ENCODE peak calls at places on chromosome 15, in four cellular contexts. X is GM12878, I is HepG2, M is K562. Y is an unnamed sample.
A peak's percentile ranks its signal among the peaks of the same experiment; 100 is the strongest.

GRCh38 chr15:100812802-100813201 is 66.8 kb upstream of the ALDH1A3 start:
- DNase-seq in M (no peak), X (no peak), I (no peak), Y (no peak)

GRCh38 chr15:69631978-69632377 is 179.4 kb downstream of the RPLP1 start:
- DNase-seq in M (no peak), X (no peak), I (no peak), Y (no peak)

GRCh38 chr15:66323312-66323928 is 30.1 kb downstream of the DIS3L start:
- DNase-seq in I (no peak), M (peak; percentile 77), X (no peak), Y (no peak)

GRCh38 chr15:50150851-50151250 is 31.1 kb upstream of the SLC27A2 start:
- DNase-seq in I (no peak), M (no peak), X (no peak), Y (no peak)

GRCh38 chr15:28983432-28984311 is 97.9 kb downstream of the APBA2 start:
- DNase-seq in I (no peak), X (no peak), M (peak; percentile 70), Y (peak; percentile 52)

GRCh38 chr15:94582368-94582767 is 351.0 kb downstream of the MCTP2 start:
- DNase-seq in X (peak; percentile 9), I (peak; percentile 7), M (peak; percentile 26), Y (peak; percentile 54)

GRCh38 chr15:85314139-85314538 is 66.3 kb upstream of the AKAP13 start:
- DNase-seq in I (no peak), M (no peak), X (no peak), Y (no peak)

GRCh38 chr15:89686522-89686921 is 4.0 kb downstream of the PEX11A start:
- DNase-seq in M (no peak), X (no peak), I (no peak), Y (no peak)

GRCh38 chr15:56241374-56242085 is 2.1 kb downstream of the RFX7 start:
- DNase-seq in I (no peak), X (no peak), M (no peak), Y (no peak)

GRCh38 chr15:98734472-98735284 is 86.3 kb downstream of the IGF1R start:
- DNase-seq in X (no peak), I (peak; percentile 88), M (no peak), Y (no peak)

GRCh38 chr15:42411884-42412283 is 52.6 kb downstream of the CAPN3 start:
- DNase-seq in M (no peak), X (no peak), I (no peak), Y (no peak)

GRCh38 chr15:40379853-40380252 is 2.7 kb upstream of the KNSTRN start:
- DNase-seq in M (peak; percentile 29), X (no peak), I (peak; percentile 41), Y (no peak)

GRCh38 chr15:96170616-96171270 is 159.8 kb upstream of the NR2F2 start:
- DNase-seq in M (no peak), I (peak; percentile 9), X (no peak), Y (no peak)

GRCh38 chr15:60585743-60586708 is 107.1 kb upstream of the ICE2 start:
- DNase-seq in X (no peak), M (peak; percentile 72), I (peak; percentile 68), Y (peak; percentile 42)

GRCh38 chr15:59256538-59256937 is 49.9 kb downstream of the LDHAL6B start:
- DNase-seq in M (no peak), X (no peak), I (no peak), Y (no peak)

GRCh38 chr15:26771168-26771916 is 1.5 kb downstream of the GABRB3 start:
- DNase-seq in M (no peak), X (no peak), I (peak; percentile 2), Y (peak; percentile 91)

GRCh38 chr15:66405605-66406004 is 18.9 kb downstream of the MAP2K1 start:
- DNase-seq in M (no peak), X (no peak), I (no peak), Y (no peak)

GRCh38 chr15:47987908-47988532 is 132.8 kb upstream of the SLC24A5 start:
- DNase-seq in X (peak; percentile 38), I (peak; percentile 35), M (no peak), Y (no peak)

GRCh38 chr15:81184188-81184587 is 12.5 kb upstream of the IL16 start:
- DNase-seq in I (no peak), X (no peak), M (no peak), Y (no peak)

GRCh38 chr15:100863406-100864198 is 16.0 kb upstream of the ALDH1A3 start:
- DNase-seq in X (no peak), I (no peak), M (no peak), Y (no peak)

GRCh38 chr15:58440181-58440910 is 8.6 kb downstream of the LIPC start:
- DNase-seq in I (peak; percentile 71), M (no peak), X (no peak), Y (no peak)

GRCh38 chr15:99105516-99106341 is 849 bp downstream of the SYNM start:
- DNase-seq in X (no peak), I (no peak), M (no peak), Y (peak; percentile 77)

GRCh38 chr15:88498991-88499390 is 31.5 kb downstream of the MRPS11 start:
- DNase-seq in I (no peak), M (no peak), X (no peak), Y (no peak)

GRCh38 chr15:92614791-92615785 is 40.5 kb downstream of the FAM174B start:
- DNase-seq in I (no peak), M (no peak), X (no peak), Y (no peak)

GRCh38 chr15:90351479-90352108 is 490 bp upstream of the ZNF774 start:
- DNase-seq in I (no peak), X (no peak), M (no peak), Y (peak; percentile 60)

GRCh38 chr15:40038654-40039543 is at the start of gene SRP14:
- DNase-seq in I (peak; percentile 91), M (peak; percentile 95), X (peak; percentile 75), Y (peak; percentile 95)

GRCh38 chr15:74584779-74585178 is 30.9 kb upstream of the CLK3 start:
- DNase-seq in X (no peak), M (peak; percentile 73), I (no peak), Y (no peak)

GRCh38 chr15:76185716-76186115 is 125.6 kb downstream of the ETFA start:
- DNase-seq in I (peak; percentile 72), X (no peak), M (peak; percentile 76), Y (peak; percentile 55)

GRCh38 chr15:89513284-89513683 is 16.9 kb upstream of the RHCG start:
- DNase-seq in M (no peak), I (no peak), X (no peak), Y (no peak)

GRCh38 chr15:97748576-97748975 is 211.9 kb upstream of the ARRDC4 start:
- DNase-seq in I (no peak), M (no peak), X (no peak), Y (no peak)

GRCh38 chr15:44598892-44599291 is 61.9 kb downstream of the EIF3J start:
- DNase-seq in I (no peak), X (no peak), M (peak; percentile 19), Y (no peak)

GRCh38 chr15:41878355-41878699 is 15.5 kb downstream of the SPTBN5 start:
- DNase-seq in X (no peak), M (no peak), I (no peak), Y (no peak)

DNA sequence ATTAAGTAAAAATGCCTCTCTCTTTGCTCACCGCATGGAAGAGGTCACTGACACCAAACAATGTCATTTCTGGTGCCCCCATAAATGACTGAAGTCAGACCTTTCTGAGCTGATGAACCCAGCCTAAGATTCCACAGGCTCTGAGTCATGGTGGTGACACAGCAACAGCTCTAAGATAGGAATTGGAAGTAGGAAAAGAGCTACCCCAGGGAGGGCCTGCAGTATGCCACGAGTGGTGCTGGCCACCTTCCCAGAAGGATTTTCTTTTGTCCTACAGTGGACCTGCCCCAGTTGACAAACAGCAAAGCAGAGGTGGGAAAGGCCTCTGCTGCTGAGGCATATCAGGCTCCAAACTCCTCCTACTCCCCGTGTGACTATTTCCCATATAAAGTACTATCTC is 208.1 kb downstream of the MINAR1 start:
- DNase-seq in M (no peak), I (peak; percentile 7), X (no peak), Y (no peak)
- TF ChIP-seq ESRRA in M (no peak), I (no peak), X (no peak), Y (no peak)

GRCh38 chr15:62601779-62602540 is 436.9 kb upstream of the C2CD4B start:
- DNase-seq in X (no peak), I (no peak), M (no peak), Y (no peak)
- TF ChIP-seq NR2C2 in X (no peak), I (no peak), M (no peak), Y (no peak)

DNA sequence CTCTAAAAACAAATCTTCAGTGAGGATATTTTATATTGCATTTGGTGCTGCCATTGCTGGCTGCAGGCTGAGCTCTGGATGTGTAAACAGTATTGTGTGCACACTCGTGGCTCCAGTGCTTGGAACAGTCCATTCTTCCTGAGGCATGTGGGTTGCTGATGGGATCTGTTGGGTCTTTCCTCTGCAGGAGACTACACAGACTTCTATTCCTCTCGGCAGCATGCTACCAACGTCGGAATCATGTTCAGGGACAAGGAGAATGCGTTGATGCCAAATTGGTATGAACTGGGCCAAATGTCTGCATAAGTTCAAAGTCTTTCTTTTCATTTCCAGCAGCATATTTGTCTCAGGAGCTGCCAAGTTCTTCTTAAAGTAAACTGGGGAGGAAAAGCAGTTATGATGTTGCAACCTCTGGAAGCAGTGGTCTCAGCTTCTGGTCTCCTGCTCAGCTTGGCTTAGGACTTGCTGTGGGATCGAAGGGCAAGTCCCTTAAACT is 9.3 kb downstream of the FAH start:
- DNase-seq in X (no peak), M (no peak), I (peak; percentile 54), Y (no peak)
- TF ChIP-seq ESRRA in X (no peak), M (no peak), I (no peak), Y (no peak)

GRCh38 chr15:83717010-83717409 is 63.1 kb downstream of the ADAMTSL3 start:
- DNase-seq in X (no peak), I (no peak), M (no peak), Y (no peak)
- TF ChIP-seq NR2C2 in X (no peak), I (no peak), M (no peak), Y (no peak)

GRCh38 chr15:49045691-49046112 is 544 bp downstream of the SECISBP2L start:
- DNase-seq in M (peak; percentile 35), I (peak; percentile 28), X (peak; percentile 48), Y (no peak)
- TF ChIP-seq ESRRA in M (no peak), I (no peak), X (no peak), Y (no peak)

DNA sequence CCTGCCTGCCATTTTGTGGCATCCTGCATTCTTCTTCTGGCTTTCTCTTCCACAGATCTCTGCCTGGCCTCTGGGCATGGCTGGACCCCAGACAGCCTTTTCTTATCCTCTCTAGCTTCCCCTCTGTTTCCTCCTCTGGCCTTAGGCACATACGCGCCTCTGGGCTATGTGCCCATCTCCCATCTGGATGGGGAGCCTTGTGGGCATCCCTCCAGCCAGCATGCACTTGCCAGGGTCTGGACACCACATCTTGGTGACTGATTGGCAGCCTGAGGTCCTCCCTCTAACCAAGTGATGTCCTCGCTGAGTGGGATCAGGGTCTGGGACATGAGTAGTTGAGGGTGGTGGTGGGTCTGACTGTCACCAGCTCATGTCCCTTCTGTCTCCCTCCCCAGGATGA is 12.8 kb downstream of the PLEKHO2 start:
- DNase-seq in X (no peak), M (no peak), I (no peak), Y (no peak)
- TF ChIP-seq NR2C2 in X (no peak), M (no peak), I (no peak), Y (no peak)

DNA sequence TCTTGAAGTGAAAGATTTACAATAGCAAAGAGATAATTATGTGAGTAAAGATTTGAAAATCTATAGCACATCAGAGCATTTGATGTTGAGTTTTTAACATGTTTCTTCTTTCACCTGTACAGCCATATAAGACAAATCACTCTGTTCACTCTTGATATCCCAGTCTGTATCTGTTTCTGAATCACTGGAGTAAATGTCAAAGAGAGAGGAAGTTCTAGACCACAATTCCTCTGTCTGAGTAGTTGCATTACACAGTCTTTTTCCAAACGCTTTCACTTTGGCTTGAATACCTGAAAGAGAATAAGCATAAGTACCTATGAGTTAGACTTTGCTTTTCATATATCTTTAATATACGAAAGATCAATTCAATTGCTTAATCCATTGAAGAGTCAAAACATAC is 9.9 kb downstream of the THAP10 start:
- DNase-seq in M (no peak), X (no peak), I (no peak), Y (no peak)
- TF ChIP-seq ESRRA in M (no peak), X (no peak), I (no peak), Y (no peak)

Y was measured in WTC11.